ENCODE peak calls at places on chromosome 5, in four cellular contexts. One of them, this sample, is unnamed.

GRCh38 chr5:35861718-35862117 is 5.0 kb downstream of the IL7R start:
- DNase-seq in Peyer's patch: no peak
- DNase-seq in left ventricle myocardium inferior: no peak
- DNase-seq in body of pancreas: no peak
- DNase-seq in this sample: no peak

GRCh38 chr5:59937633-59938032 is 44.1 kb upstream of the PDE4D start:
- DNase-seq in left ventricle myocardium inferior: no peak
- DNase-seq in body of pancreas: no peak
- DNase-seq in Peyer's patch: no peak
- DNase-seq in this sample: no peak

GRCh38 chr5:69271376-69271775 is 36.7 kb downstream of the CDK7 start:
- DNase-seq in Peyer's patch: no peak
- DNase-seq in left ventricle myocardium inferior: no peak
- DNase-seq in body of pancreas: peak; percentile 33
- DNase-seq in this sample: no peak

GRCh38 chr5:128539038-128539429 is 989 bp upstream of the FBN2 start:
- DNase-seq in left ventricle myocardium inferior: peak; percentile 18
- DNase-seq in Peyer's patch: no peak
- DNase-seq in body of pancreas: no peak
- DNase-seq in this sample: no peak

GRCh38 chr5:157602505-157602904 is 26.9 kb upstream of the ADAM19 start:
- DNase-seq in left ventricle myocardium inferior: no peak
- DNase-seq in Peyer's patch: peak; percentile 71
- DNase-seq in body of pancreas: no peak
- DNase-seq in this sample: no peak

GRCh38 chr5:103918668-103919367 is 356.2 kb upstream of the NUDT12 start:
- DNase-seq in Peyer's patch: no peak
- DNase-seq in left ventricle myocardium inferior: no peak
- DNase-seq in body of pancreas: no peak
- DNase-seq in this sample: no peak

GRCh38 chr5:373710-374602 is 52.4 kb downstream of the AHRR start:
- DNase-seq in body of pancreas: no peak
- DNase-seq in Peyer's patch: peak; percentile 60
- DNase-seq in left ventricle myocardium inferior: peak; percentile 45
- DNase-seq in this sample: peak; percentile 66

GRCh38 chr5:36874465-36874864 is 2.1 kb upstream of the NIPBL start:
- DNase-seq in body of pancreas: no peak
- DNase-seq in Peyer's patch: no peak
- DNase-seq in left ventricle myocardium inferior: no peak
- DNase-seq in this sample: no peak

GRCh38 chr5:6482735-6483134 is 34.1 kb downstream of the UBE2QL1 start:
- DNase-seq in body of pancreas: no peak
- DNase-seq in left ventricle myocardium inferior: no peak
- DNase-seq in Peyer's patch: no peak
- DNase-seq in this sample: no peak

GRCh38 chr5:58019614-58020013 is 440.3 kb downstream of the PLK2 start:
- DNase-seq in body of pancreas: no peak
- DNase-seq in left ventricle myocardium inferior: peak; percentile 69
- DNase-seq in Peyer's patch: no peak
- DNase-seq in this sample: no peak

GRCh38 chr5:9496801-9497200 is 49.1 kb downstream of the SEMA5A start:
- DNase-seq in Peyer's patch: no peak
- DNase-seq in body of pancreas: no peak
- DNase-seq in left ventricle myocardium inferior: no peak
- DNase-seq in this sample: no peak

GRCh38 chr5:19886123-19886921 is 101.7 kb downstream of the CDH18 start:
- DNase-seq in left ventricle myocardium inferior: no peak
- DNase-seq in Peyer's patch: no peak
- DNase-seq in body of pancreas: no peak
- DNase-seq in this sample: no peak

GRCh38 chr5:61334224-61335196 is 2.5 kb downstream of the ZSWIM6 start:
- DNase-seq in body of pancreas: no peak
- DNase-seq in left ventricle myocardium inferior: no peak
- DNase-seq in Peyer's patch: no peak
- DNase-seq in this sample: no peak

GRCh38 chr5:37774912-37775483 is 64.8 kb downstream of the GDNF start:
- DNase-seq in body of pancreas: no peak
- DNase-seq in Peyer's patch: no peak
- DNase-seq in left ventricle myocardium inferior: no peak
- DNase-seq in this sample: peak; percentile 31

GRCh38 chr5:159807586-159807985 is 108.7 kb upstream of the ADRA1B start:
- DNase-seq in Peyer's patch: no peak
- DNase-seq in body of pancreas: no peak
- DNase-seq in left ventricle myocardium inferior: no peak
- DNase-seq in this sample: no peak

GRCh38 chr5:56358703-56359428 is 125.7 kb upstream of the ANKRD55 start:
- DNase-seq in Peyer's patch: no peak
- DNase-seq in body of pancreas: peak; percentile 77
- DNase-seq in left ventricle myocardium inferior: no peak
- DNase-seq in this sample: no peak

GRCh38 chr5:2754621-2755370 is 3.3 kb upstream of the IRX2 start:
- DNase-seq in left ventricle myocardium inferior: no peak
- DNase-seq in Peyer's patch: no peak
- DNase-seq in body of pancreas: no peak
- DNase-seq in this sample: no peak

GRCh38 chr5:148660346-148660660 is 6.0 kb upstream of the HTR4 start:
- DNase-seq in left ventricle myocardium inferior: no peak
- DNase-seq in body of pancreas: no peak
- DNase-seq in Peyer's patch: no peak
- DNase-seq in this sample: no peak

DNA sequence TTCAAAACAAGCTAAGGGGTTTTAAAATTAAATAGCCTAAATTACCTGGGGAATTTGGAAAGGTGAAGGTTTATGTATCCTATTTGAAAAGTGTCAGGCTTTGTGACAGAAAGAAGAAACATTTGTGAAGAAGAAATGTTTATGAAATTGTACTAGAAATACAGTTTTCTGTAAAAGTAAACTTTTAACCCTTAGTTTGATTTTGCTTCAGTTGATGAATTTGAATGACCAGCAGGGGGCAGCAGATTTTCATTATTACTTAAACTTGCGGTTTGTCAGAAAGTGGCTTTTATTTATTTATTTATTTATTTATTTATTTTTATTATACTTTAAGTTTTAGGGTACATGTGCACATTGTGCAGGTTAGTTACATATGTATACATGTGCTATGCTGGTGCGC is 58.1 kb downstream of the NNT start:
- DNase-seq in Peyer's patch: no peak
- DNase-seq in body of pancreas: peak; percentile 30
- DNase-seq in left ventricle myocardium inferior: no peak
- DNase-seq in this sample: peak; percentile 57
- TF ChIP-seq CTCF in Peyer's patch: no peak
- TF ChIP-seq CTCF in body of pancreas: peak; percentile 46
- TF ChIP-seq CTCF in left ventricle myocardium inferior: peak; percentile 61
- TF ChIP-seq CTCF in this sample: peak; percentile 45

GRCh38 chr5:169583101-169583423 is 511 bp upstream of the SPDL1 start:
- DNase-seq in body of pancreas: no peak
- DNase-seq in Peyer's patch: no peak
- DNase-seq in left ventricle myocardium inferior: no peak
- DNase-seq in this sample: no peak
- TF ChIP-seq CTCF in body of pancreas: no peak
- TF ChIP-seq CTCF in Peyer's patch: no peak
- TF ChIP-seq CTCF in left ventricle myocardium inferior: no peak
- TF ChIP-seq CTCF in this sample: no peak

GRCh38 chr5:138615461-138615860 is 40.3 kb upstream of the HSPA9 start:
- DNase-seq in body of pancreas: no peak
- DNase-seq in left ventricle myocardium inferior: no peak
- DNase-seq in Peyer's patch: no peak
- DNase-seq in this sample: no peak

GRCh38 chr5:138605254-138605972 is 30.2 kb upstream of the HSPA9 start:
- DNase-seq in Peyer's patch: no peak
- DNase-seq in body of pancreas: no peak
- DNase-seq in left ventricle myocardium inferior: no peak
- DNase-seq in this sample: no peak

GRCh38 chr5:138606378-138606777 is 31.2 kb upstream of the HSPA9 start:
- DNase-seq in body of pancreas: no peak
- DNase-seq in left ventricle myocardium inferior: no peak
- DNase-seq in Peyer's patch: no peak
- DNase-seq in this sample: no peak

GRCh38 chr5:138611295-138612220 is 36.4 kb upstream of the HSPA9 start:
- DNase-seq in body of pancreas: peak; percentile 19
- DNase-seq in left ventricle myocardium inferior: no peak
- DNase-seq in Peyer's patch: no peak
- DNase-seq in this sample: peak; percentile 75

GRCh38 chr5:138610468-138611294 is 35.5 kb upstream of the HSPA9 start:
- DNase-seq in body of pancreas: no peak
- DNase-seq in left ventricle myocardium inferior: peak; percentile 17
- DNase-seq in Peyer's patch: no peak
- DNase-seq in this sample: peak; percentile 59
- TF ChIP-seq CTCF in body of pancreas: no peak
- TF ChIP-seq CTCF in left ventricle myocardium inferior: peak; percentile 46
- TF ChIP-seq CTCF in Peyer's patch: no peak
- TF ChIP-seq CTCF in this sample: peak; percentile 57

GRCh38 chr5:155833282-155833681 is 493.7 kb upstream of the SGCD start:
- DNase-seq in body of pancreas: no peak
- DNase-seq in Peyer's patch: no peak
- DNase-seq in left ventricle myocardium inferior: no peak
- DNase-seq in this sample: no peak
- TF ChIP-seq CTCF in body of pancreas: no peak
- TF ChIP-seq CTCF in Peyer's patch: no peak
- TF ChIP-seq CTCF in left ventricle myocardium inferior: no peak
- TF ChIP-seq CTCF in this sample: no peak

GRCh38 chr5:169805527-169805934 is 168.5 kb downstream of the DOCK2 start:
- DNase-seq in Peyer's patch: no peak
- DNase-seq in left ventricle myocardium inferior: no peak
- DNase-seq in body of pancreas: no peak
- DNase-seq in this sample: no peak
- TF ChIP-seq CTCF in Peyer's patch: no peak
- TF ChIP-seq CTCF in left ventricle myocardium inferior: no peak
- TF ChIP-seq CTCF in body of pancreas: no peak
- TF ChIP-seq CTCF in this sample: no peak

GRCh38 chr5:34656001-34656699 is at the start of gene RAI14:
- DNase-seq in Peyer's patch: peak; percentile 75
- DNase-seq in left ventricle myocardium inferior: peak; percentile 79
- DNase-seq in body of pancreas: peak; percentile 84
- DNase-seq in this sample: peak; percentile 47
- TF ChIP-seq CTCF in Peyer's patch: no peak
- TF ChIP-seq CTCF in left ventricle myocardium inferior: peak; percentile 14
- TF ChIP-seq CTCF in body of pancreas: peak; percentile 33
- TF ChIP-seq CTCF in this sample: no peak